ENCODE peak calls at places on chromosomes 16 and 17, in six cellular contexts. S, O, I, K, M and U are unnamed samples.

GRCh38 chr17:27294689-27295630 is 1.0 kb downstream of the WSB1 start:
- DNase-seq in S (no peak), O (no peak), I (peak; percentile 82), K (peak; percentile 85), M (peak; percentile 87), U (peak; percentile 78)

GRCh38 chr17:45046536-45047125 is 4.8 kb downstream of the DCAKD start:
- DNase-seq in S (no peak), O (no peak), I (no peak), K (no peak), M (no peak), U (no peak)

GRCh38 chr16:50270510-50271147 is 4.3 kb downstream of the ADCY7 start:
- DNase-seq in S (no peak), O (no peak), I (no peak), K (no peak), M (no peak), U (no peak)

GRCh38 chr17:70636517-70637133 is 467.3 kb downstream of the KCNJ2 start:
- DNase-seq in S (no peak), O (no peak), I (peak; percentile 42), K (no peak), M (peak; percentile 65), U (no peak)

GRCh38 chr16:55398683-55399230 is 74.8 kb downstream of the IRX6 start:
- DNase-seq in S (no peak), O (no peak), I (peak; percentile 49), K (no peak), M (peak; percentile 31), U (peak; percentile 54)

GRCh38 chr17:40915721-40916256 is 21.7 kb downstream of the KRT23 start:
- DNase-seq in S (no peak), O (no peak), I (no peak), K (no peak), M (no peak), U (no peak)

GRCh38 chr17:48160177-48160967 is 52.8 kb downstream of the SNX11 start:
- DNase-seq in S (no peak), O (no peak), I (no peak), K (no peak), M (peak; percentile 96), U (peak; percentile 92)

GRCh38 chr17:50221500-50222480 is 20.4 kb upstream of the COL1A1 start:
- DNase-seq in S (no peak), O (peak; percentile 62), I (no peak), K (no peak), M (no peak), U (peak; percentile 51)

GRCh38 chr16:3063617-3064389 is 1.6 kb upstream of the IL32 start:
- DNase-seq in S (no peak), O (no peak), I (no peak), K (no peak), M (peak; percentile 57), U (no peak)
- H3K27ac ChIP-seq in S (peak overlapping the region; percentile 80), O (no peak overlapping the region), I (no peak overlapping the region), K (no peak overlapping the region), M (peak overlapping the region; percentile 60), U (no peak overlapping the region)

GRCh38 chr17:20217677-20218076 is 208.5 kb downstream of the SPECC1 start:
- DNase-seq in S (no peak), O (no peak), I (no peak), K (no peak), M (no peak), U (no peak)

GRCh38 chr17:20214807-20215206 is 205.6 kb downstream of the SPECC1 start:
- DNase-seq in S (no peak), O (no peak), I (no peak), K (no peak), M (no peak), U (no peak)

GRCh38 chr17:20218231-20218630 is 209.1 kb downstream of the SPECC1 start:
- DNase-seq in S (no peak), O (no peak), I (peak; percentile 64), K (no peak), M (no peak), U (no peak)

GRCh38 chr17:20216853-20217252 is 207.7 kb downstream of the SPECC1 start:
- DNase-seq in S (no peak), O (no peak), I (peak; percentile 17), K (no peak), M (peak; percentile 39), U (no peak)

DNA sequence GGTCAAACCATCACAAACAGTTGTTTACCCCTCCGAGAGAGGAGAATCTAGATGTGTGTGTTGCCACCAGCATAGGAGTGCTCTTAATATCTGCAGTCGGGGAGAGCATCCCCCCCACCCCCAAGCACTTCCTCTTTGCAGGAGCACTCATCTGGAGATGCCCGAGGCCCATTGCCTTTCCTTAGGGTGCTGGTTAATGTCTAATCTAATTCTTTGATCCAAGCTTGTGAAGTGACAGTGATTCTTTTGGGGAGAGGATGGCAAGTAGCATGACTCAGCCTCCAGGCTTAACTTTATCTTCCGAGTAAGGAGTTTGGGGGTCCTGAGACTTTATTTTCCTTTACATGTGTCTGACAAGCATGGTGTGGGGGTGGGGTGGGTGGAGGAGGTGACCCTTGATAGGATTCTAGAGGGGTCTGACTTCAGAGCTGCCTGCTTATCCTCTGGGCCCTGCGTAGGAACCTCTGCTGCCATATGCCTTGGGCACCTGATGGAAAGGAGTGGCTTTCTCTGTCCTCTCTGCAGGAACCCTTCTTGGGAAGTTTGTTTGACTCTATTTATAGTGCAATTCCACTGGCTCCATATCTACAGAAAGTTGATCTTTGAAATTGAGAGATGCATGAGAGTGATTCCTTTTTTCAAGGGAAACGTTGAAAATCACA is 207.1 kb downstream of the SPECC1 start:
- DNase-seq in S (no peak), O (no peak), I (no peak), K (no peak), M (no peak), U (no peak)
- H3K27ac ChIP-seq in S (no peak overlapping the region), O (no peak overlapping the region), I (no peak overlapping the region), K (no peak overlapping the region), M (peak overlapping the region; percentile 71), U (no peak overlapping the region)

GRCh38 chr16:86031141-86031678 is 132.2 kb downstream of the IRF8 start:
- DNase-seq in S (no peak), O (no peak), I (no peak), K (no peak), M (peak; percentile 19), U (peak; percentile 45)

GRCh38 chr16:86034421-86034919 is 135.5 kb downstream of the IRF8 start:
- DNase-seq in S (no peak), O (no peak), I (no peak), K (no peak), M (no peak), U (peak; percentile 40)

GRCh38 chr16:86033971-86034370 is 135.0 kb downstream of the IRF8 start:
- DNase-seq in S (no peak), O (no peak), I (no peak), K (no peak), M (no peak), U (peak; percentile 33)

GRCh38 chr16:86035906-86036305 is 136.9 kb downstream of the IRF8 start:
- DNase-seq in S (no peak), O (no peak), I (no peak), K (no peak), M (no peak), U (no peak)

GRCh38 chr16:86033016-86033474 is 134.1 kb downstream of the IRF8 start:
- DNase-seq in S (no peak), O (no peak), I (peak; percentile 78), K (no peak), M (peak; percentile 33), U (peak; percentile 80)
- H3K27ac ChIP-seq in S (no peak overlapping the region), O (no peak overlapping the region), I (peak overlapping the region; percentile 89), K (no peak overlapping the region), M (no peak overlapping the region), U (no peak overlapping the region)

DNA sequence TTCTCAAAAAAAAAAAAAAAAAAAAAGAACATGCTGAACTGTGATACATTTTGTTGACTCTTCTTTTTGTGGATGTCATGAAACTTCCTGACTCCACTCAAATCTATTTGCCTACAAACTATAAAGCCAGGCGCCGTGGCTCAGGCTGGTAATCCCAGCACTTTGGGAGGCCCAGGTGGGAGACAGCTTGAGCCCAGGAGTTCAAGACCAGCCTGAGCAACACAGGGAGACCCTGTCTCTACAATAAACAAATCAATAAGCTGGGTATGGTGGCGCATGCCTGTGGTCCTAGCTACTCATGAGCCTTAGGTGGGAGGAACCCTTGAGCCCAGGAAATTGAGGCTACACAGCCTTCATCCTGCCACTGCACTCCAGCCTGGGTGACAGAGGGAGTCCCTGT is 1.5 kb upstream of the NT5C start:
- DNase-seq in S (no peak), O (no peak), I (no peak), K (no peak), M (no peak), U (no peak)
- H3K27ac ChIP-seq in S (no peak overlapping the region), O (no peak overlapping the region), I (no peak overlapping the region), K (no peak overlapping the region), M (peak overlapping the region; percentile 92), U (no peak overlapping the region)

GRCh38 chr16:87697256-87697655 is 68.5 kb downstream of the KLHDC4 start:
- DNase-seq in S (no peak), O (no peak), I (no peak), K (no peak), M (no peak), U (no peak)
- H3K27ac ChIP-seq in S (no peak overlapping the region), O (no peak overlapping the region), I (no peak overlapping the region), K (no peak overlapping the region), M (no peak overlapping the region), U (no peak overlapping the region)

DNA sequence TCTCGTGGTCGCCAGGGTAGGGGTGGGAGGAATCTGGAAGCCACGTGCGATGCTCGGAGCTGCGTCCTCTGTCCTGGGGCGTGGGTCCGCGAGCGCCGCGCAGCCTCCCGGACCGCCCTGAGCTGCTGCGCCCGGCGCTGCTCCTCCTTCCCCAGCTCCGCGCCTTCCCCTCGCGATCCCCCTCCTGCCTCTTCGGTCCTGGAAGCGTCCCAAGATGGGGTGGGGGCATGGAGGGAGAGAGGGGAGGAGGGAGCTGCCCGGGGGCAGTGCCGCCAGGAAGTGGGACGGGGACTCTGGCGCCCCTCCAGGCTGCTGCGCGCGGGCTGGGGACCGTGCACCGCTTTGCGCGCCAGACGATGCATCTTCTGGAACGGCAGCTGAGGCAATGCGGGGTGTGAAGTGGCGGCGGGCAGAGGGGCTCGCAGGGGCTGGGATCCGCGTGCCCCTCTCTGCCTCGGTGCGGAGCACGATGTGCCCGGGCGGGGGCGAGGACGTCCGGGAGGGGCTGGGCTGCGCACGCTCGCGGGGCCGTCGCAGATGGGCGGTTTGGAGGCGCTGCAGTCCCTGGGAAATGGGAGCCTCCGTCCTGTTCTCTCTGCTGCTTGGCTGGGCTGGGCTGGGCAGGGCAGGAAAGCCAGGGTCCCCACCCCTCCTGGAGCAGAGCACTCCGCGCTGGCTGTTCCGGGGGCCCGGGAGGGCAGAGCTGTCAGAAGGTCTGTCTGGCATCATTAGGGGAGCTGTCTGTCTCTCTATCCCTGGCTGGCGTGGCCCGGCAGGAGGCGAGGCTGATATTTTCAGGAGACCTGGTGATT is 388.0 kb downstream of the SEC14L1 start:
- DNase-seq in S (peak; percentile 25), O (no peak), I (peak; percentile 86), K (no peak), M (peak; percentile 87), U (peak; percentile 92)
- H3K27ac ChIP-seq in S (no peak overlapping the region), O (no peak overlapping the region), I (no peak overlapping the region), K (no peak overlapping the region), M (no peak overlapping the region), U (no peak overlapping the region)